ENCODE peak calls at places on chromosomes 13 and 19, in eight cellular contexts. J is activated B cell treated with CpG ODN at 0.5 μM for 24 hours, X is psoas muscle, V is endothelial cell of umbilical vein, Q is fibroblast of the aortic adventitia, O is GM12865, H is uterus, T is HCT116. N is an unnamed sample.

GRCh38 chr13:32423592-32423991 is 4.3 kb downstream of the N4BP2L1 start:
- DNase-seq in Q (no peak), V (no peak), J (no peak), T (no peak), H (no peak), O (no peak), X (no peak), N (no peak)

GRCh38 chr13:41139296-41139966 is 6.8 kb upstream of the KBTBD6 start:
- DNase-seq in J (no peak), Q (no peak), O (no peak), H (no peak), V (no peak), T (no peak), X (no peak), N (no peak)

GRCh38 chr19:42140125-42140754 is 8.0 kb upstream of the POU2F2 start:
- DNase-seq in O (peak; percentile 35), V (peak; percentile 68), Q (peak; percentile 70), T (no peak), J (no peak), X (peak; percentile 41), H (no peak), N (peak; percentile 89)

GRCh38 chr13:38417727-38418126 is 68.1 kb downstream of the UFM1 start:
- DNase-seq in J (no peak), T (no peak), Q (no peak), O (peak; percentile 28), H (no peak), V (no peak), X (no peak), N (no peak)

GRCh38 chr19:52691215-52691610 is 43.6 kb downstream of the ZNF611 start:
- DNase-seq in H (no peak), Q (no peak), X (peak; percentile 15), J (no peak), O (no peak), T (no peak), V (no peak), N (no peak)

GRCh38 chr13:105346141-105346766 is 1189.2 kb downstream of the EFNB2 start:
- DNase-seq in J (no peak), O (no peak), V (peak; percentile 20), T (peak; percentile 26), H (no peak), Q (peak; percentile 38), X (no peak), N (no peak)

GRCh38 chr13:77274126-77274525 is 52.8 kb downstream of the MYCBP2 start:
- DNase-seq in X (no peak), V (peak; percentile 6), H (no peak), Q (no peak), O (no peak), T (no peak), J (no peak), N (no peak)

GRCh38 chr19:8585057-8585893 is 8.0 kb upstream of the MYO1F start:
- DNase-seq in V (no peak), O (no peak), H (no peak), X (no peak), T (no peak), Q (no peak), J (no peak), N (no peak)

GRCh38 chr13:33494596-33495214 is 209.2 kb upstream of the STARD13 start:
- DNase-seq in T (peak; percentile 64), J (no peak), V (peak; percentile 99), H (no peak), O (no peak), Q (peak; percentile 97), X (no peak), N (no peak)

DNA sequence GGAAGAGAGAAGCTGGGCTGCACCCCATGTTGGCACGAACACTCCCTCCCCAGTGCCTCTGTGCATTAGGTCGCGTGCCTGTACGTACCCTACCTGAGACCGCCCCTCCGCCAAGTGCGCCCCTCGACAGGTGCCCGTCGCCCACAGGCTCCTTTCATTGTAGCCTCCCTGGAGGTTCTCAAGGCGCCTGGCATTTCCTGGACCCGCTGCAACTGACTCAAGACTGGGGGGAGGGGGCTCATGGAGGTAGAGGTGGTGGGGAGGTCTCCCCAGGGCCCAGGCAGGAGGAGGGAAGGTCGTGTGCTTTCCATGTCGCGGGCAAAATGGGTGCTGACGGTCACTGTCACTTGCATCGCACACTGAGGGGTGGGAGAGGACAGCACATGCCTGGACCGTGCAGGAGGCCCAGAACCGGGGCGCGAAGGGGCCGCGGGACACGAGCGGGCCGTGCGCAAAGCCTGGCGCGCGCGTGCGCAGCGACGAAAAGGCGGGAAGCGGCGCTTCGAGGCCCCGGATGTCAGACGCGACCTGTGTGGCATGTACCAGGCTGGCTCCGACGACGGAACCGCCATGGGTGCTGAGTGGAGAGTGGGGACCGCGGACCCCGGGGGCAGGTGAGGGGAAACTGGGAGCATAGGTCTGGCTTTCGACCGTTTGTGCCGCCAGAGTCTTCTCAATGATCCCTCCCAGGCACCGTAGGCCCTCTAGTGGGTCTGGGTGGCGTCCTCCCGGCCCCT is 16.5 kb downstream of the NFIX start:
- DNase-seq in T (no peak), Q (no peak), H (no peak), V (no peak), J (no peak), X (no peak), O (no peak), N (no peak)
- TF ChIP-seq CTCF in T (no peak), Q (no peak), H (no peak), V (no peak), J (no peak), X (peak; percentile 10), O (no peak), N (no peak)

GRCh38 chr19:33767898-33768413 is 28.7 kb upstream of the KCTD15 start:
- DNase-seq in Q (peak; percentile 10), J (no peak), H (no peak), X (no peak), V (peak; percentile 24), T (no peak), O (peak; percentile 22), N (peak; percentile 84)
- TF ChIP-seq CTCF in Q (no peak), J (no peak), H (no peak), X (no peak), V (peak; percentile 39), T (no peak), O (no peak), N (peak; percentile 63)

GRCh38 chr19:39047076-39047475 is 14.7 kb upstream of the FBXO27 start:
- DNase-seq in T (no peak), Q (no peak), X (no peak), H (no peak), V (no peak), O (no peak), J (no peak), N (no peak)

GRCh38 chr19:39045506-39045905 is 13.2 kb upstream of the FBXO27 start:
- DNase-seq in Q (no peak), V (no peak), H (no peak), X (no peak), O (no peak), T (no peak), J (no peak), N (no peak)

DNA sequence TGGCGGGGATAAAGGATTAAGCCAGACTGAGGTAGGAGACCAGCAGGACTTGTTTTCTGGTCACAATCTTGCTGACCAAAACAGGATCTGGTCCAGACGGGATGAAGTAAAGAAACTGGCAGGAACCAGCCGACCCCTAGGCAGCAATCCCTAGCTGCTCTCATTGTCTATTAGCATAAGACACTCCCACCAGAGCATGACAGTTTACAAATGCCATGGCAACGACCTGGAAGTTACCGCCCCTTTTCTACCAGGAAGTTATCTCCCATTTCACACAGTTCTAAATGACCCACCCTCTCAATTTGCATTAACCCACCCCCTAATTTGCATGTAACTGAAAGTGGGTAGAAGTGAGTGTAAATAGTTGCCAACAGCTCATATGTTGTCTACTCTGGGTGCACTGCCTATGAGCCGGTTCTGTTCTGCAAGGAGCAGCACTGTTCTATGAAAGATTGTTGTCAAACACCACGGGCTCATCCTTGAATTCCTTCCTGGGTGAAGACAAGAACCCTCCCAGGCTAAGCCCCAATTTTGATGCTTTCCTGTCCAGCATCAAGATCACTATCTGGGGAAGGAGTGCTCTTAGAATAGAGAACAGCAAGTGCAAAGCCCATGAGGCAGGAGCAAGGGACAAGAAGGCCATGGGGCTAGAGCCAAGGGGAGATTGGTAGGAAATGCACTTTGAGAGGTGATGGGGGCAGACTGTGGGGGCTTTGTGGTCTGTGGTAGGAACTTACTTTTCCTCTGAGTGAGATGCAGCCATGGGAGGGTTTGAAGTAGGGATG is 13.9 kb upstream of the FBXO27 start:
- DNase-seq in O (peak; percentile 44), V (no peak), X (no peak), J (no peak), H (no peak), Q (peak; percentile 17), T (peak; percentile 32), N (no peak)
- TF ChIP-seq CTCF in O (no peak), V (no peak), X (no peak), J (no peak), H (no peak), Q (no peak), T (no peak), N (no peak)

GRCh38 chr19:44892932-44893331 is 1.9 kb downstream of the TOMM40 start:
- DNase-seq in J (no peak), X (no peak), H (no peak), V (no peak), O (no peak), Q (no peak), T (no peak), N (no peak)
- TF ChIP-seq CTCF in J (no peak), X (no peak), H (no peak), V (no peak), O (no peak), Q (no peak), T (no peak), N (no peak)

GRCh38 chr19:2415973-2416319 is 11.4 kb downstream of the TIMM13 start:
- DNase-seq in Q (no peak), J (no peak), O (no peak), V (no peak), X (no peak), H (no peak), T (no peak), N (no peak)
- TF ChIP-seq CTCF in Q (no peak), J (no peak), O (no peak), V (no peak), X (no peak), H (no peak), T (no peak), N (no peak)

GRCh38 chr19:55340784-55341147 is 1.1 kb downstream of the KMT5C start:
- DNase-seq in H (no peak), V (peak; percentile 17), Q (no peak), J (no peak), O (no peak), X (no peak), T (no peak), N (peak; percentile 35)
- TF ChIP-seq CTCF in H (no peak), V (peak; percentile 35), Q (no peak), J (no peak), O (peak; percentile 14), X (no peak), T (no peak), N (peak; percentile 17)

DNA sequence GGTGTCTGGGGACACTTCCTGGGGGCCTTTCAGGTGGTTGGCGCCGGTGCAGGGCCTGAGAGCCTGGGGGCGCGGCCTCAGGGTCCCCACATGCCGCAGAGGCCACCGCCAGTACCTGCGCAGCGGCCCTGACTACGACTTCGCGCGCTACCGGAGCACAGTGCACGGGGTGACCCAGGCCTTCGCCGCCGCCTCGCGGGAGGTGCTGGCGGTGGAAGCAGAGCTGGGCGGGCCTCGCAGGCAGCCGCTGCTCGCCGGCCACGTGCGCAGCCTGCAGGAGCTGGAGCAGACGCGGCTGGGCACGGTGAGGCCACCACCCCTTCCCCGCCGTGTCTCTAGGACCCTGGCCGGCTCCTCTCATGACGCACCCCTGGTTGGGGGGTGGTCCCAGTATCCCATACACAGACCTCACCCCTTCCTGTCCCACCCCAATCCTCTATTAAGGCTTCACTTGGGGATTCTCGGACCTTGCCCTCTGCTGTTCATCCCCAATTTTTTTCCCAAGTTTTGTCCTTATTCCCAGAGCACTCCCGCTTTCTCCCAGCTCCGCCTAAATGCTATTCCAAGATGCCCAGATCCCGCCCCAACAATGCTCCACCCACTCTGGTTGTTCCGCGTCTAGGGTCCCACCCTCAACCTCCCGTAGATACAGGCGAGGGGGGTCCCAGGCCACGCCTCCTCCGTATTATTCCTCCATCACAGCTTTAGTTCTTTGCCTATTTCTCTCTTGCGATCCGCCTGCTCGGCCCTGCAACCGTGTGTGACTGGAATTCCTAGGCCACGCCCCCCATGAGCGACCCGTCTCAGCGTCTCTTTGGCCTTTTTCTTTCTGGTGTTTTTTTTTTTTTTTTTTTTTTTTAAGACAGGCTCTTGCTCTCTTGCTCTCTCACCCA is 1.0 kb downstream of the REX1BD start:
- DNase-seq in H (peak; percentile 59), J (no peak), V (peak; percentile 54), O (peak; percentile 87), X (peak; percentile 75), T (peak; percentile 73), Q (peak; percentile 45), N (peak; percentile 58)
- TF ChIP-seq CTCF in H (peak; percentile 22), J (no peak), V (peak; percentile 37), O (peak; percentile 14), X (no peak), T (no peak), Q (no peak), N (no peak)

N was measured in progenitor cell of endocrine pancreas.